ENCODE peak calls at places on chromosome 12, in eight cellular contexts. F, X, Q, W, A, R, L and J are unnamed samples.
A peak's percentile ranks its signal among the peaks of the same experiment; 100 is the strongest.

GRCh38 chr12:112347521-112347920 is 34.7 kb downstream of the HECTD4 start:
- DNase-seq in W (no peak), R (no peak), A (no peak), F (no peak), X (no peak), L (no peak), Q (no peak), J (no peak)

GRCh38 chr12:105581420-105581819 is 250.9 kb downstream of the C12orf75 start:
- DNase-seq in L (no peak), F (no peak), R (no peak), W (no peak), A (no peak), X (no peak), Q (no peak), J (no peak)

GRCh38 chr12:104220931-104221330 is 5.4 kb downstream of the TXNRD1 start:
- DNase-seq in W (no peak), Q (no peak), X (peak; percentile 37), A (no peak), R (no peak), L (no peak), F (no peak), J (no peak)

GRCh38 chr12:68222336-68222735 is 3.3 kb downstream of the IL26 start:
- DNase-seq in Q (no peak), F (no peak), A (no peak), R (no peak), X (no peak), W (no peak), L (no peak), J (no peak)

GRCh38 chr12:59570134-59570533 is 25.7 kb upstream of the SLC16A7 start:
- DNase-seq in X (no peak), F (no peak), Q (no peak), A (no peak), L (no peak), W (no peak), R (no peak), J (no peak)

GRCh38 chr12:131700271-131700670 is 10.6 kb upstream of the SFSWAP start:
- DNase-seq in A (no peak), L (no peak), Q (no peak), W (no peak), R (no peak), X (no peak), F (no peak), J (no peak)

GRCh38 chr12:48454675-48455074 is 17.7 kb upstream of the ANP32D start:
- DNase-seq in Q (no peak), W (no peak), F (no peak), X (no peak), A (no peak), R (peak; percentile 5), L (no peak), J (no peak)

GRCh38 chr12:16076553-16076952 is 165.4 kb downstream of the DERA start:
- DNase-seq in W (no peak), X (no peak), R (peak; percentile 17), L (no peak), A (peak; percentile 17), Q (no peak), F (no peak), J (no peak)